ENCODE peak calls at places on chromosome 7, in five cellular contexts. T is activated T-helper 1 cell treated with anti-CD3 and anti-CD28 coated beads, Interleukin-2, amount 50 U/mL, for 16 hours; A is heart right ventricle; I is A549; M is fibroblast of mammary gland. F is an unnamed sample.

GRCh38 chr7:50488379-50488778 is 38.2 kb upstream of the FIGNL1 start:
- DNase-seq in A (no peak), I (no peak), M (no peak), T (no peak), F (no peak)

GRCh38 chr7:114789942-114790341 is 132.0 kb upstream of the MDFIC start:
- DNase-seq in A (no peak), I (no peak), M (peak), T (no peak), F (no peak)

GRCh38 chr7:78176186-78176585 is 377.6 kb downstream of the PHTF2 start:
- DNase-seq in T (no peak), M (peak), A (no peak), I (no peak), F (no peak)

GRCh38 chr7:1450987-1451386 is 8.3 kb downstream of the MICALL2 start:
- DNase-seq in T (no peak), A (no peak), M (no peak), I (no peak), F (no peak)

GRCh38 chr7:56092789-56093531 is at the start of gene PHKG1:
- DNase-seq in M (peak), T (no peak), A (peak), I (peak), F (peak)

GRCh38 chr7:2523941-2524807 is 4.6 kb downstream of the LFNG start:
- DNase-seq in I (peak), M (peak), T (no peak), A (peak), F (no peak)

GRCh38 chr7:81170291-81170690 is 251.4 kb upstream of the SEMA3C start:
- DNase-seq in I (no peak), A (no peak), M (no peak), T (no peak), F (no peak)

GRCh38 chr7:128405345-128406146 is 4.2 kb downstream of the IMPDH1 start:
- DNase-seq in I (no peak), A (peak), M (peak), T (no peak), F (peak)

GRCh38 chr7:156943091-156944041 is 6.1 kb upstream of the NOM1 start:
- DNase-seq in I (no peak), T (no peak), M (no peak), A (no peak), F (no peak)

GRCh38 chr7:9148687-9149086 is 715.3 kb downstream of the NXPH1 start:
- DNase-seq in T (no peak), A (no peak), M (no peak), I (no peak), F (no peak)

GRCh38 chr7:116741625-116742316 is 69.8 kb downstream of the MET start:
- DNase-seq in M (peak), I (no peak), T (no peak), A (no peak), F (no peak)

GRCh38 chr7:117399820-117400422 is 27.4 kb downstream of the ASZ1 start:
- DNase-seq in I (no peak), T (no peak), A (no peak), M (no peak), F (no peak)

GRCh38 chr7:110090113-110090820 is 1000.7 kb upstream of the LRRN3 start:
- DNase-seq in T (no peak), I (peak), A (no peak), M (peak), F (peak)

GRCh38 chr7:15914611-15915010 is 228.1 kb upstream of the MEOX2 start:
- DNase-seq in I (no peak), A (no peak), T (no peak), M (no peak), F (no peak)

GRCh38 chr7:41984888-41985287 is 252.1 kb downstream of the GLI3 start:
- DNase-seq in A (no peak), T (no peak), I (no peak), M (peak), F (no peak)

GRCh38 chr7:104135760-104136558 is 71.9 kb downstream of the ORC5 start:
- DNase-seq in M (no peak), T (no peak), I (no peak), A (no peak), F (no peak)

GRCh38 chr7:18575989-18576572 is 80.5 kb downstream of the HDAC9 start:
- DNase-seq in T (no peak), I (no peak), M (no peak), A (no peak), F (no peak)